ENCODE peak calls at places on chromosome 16, in seven cellular contexts. E is progenitor cell of endocrine pancreas; H is mucosa of gallbladder; X is AG10803; U is stimulated activated CD8-positive, alpha-beta memory T cell treated with anti-CD3 and anti-CD28 coated beads, Interleukin-7, amount 100 ng/mL, for 1 hour; P is glutamatergic neuron; A is NCI-H226. I is an unnamed sample.

GRCh38 chr16:24452724-24453123 is 86.6 kb upstream of the RBBP6 start:
- DNase-seq in A (no peak), X (no peak), E (no peak), P (no peak), H (no peak), U (no peak), I (no peak)

GRCh38 chr16:24701521-24701951 is 27.9 kb upstream of the TNRC6A start:
- DNase-seq in H (no peak), X (peak), P (no peak), U (no peak), E (no peak), A (peak), I (no peak)

GRCh38 chr16:49651980-49652379 is 203.9 kb downstream of the ZNF423 start:
- DNase-seq in P (no peak), U (no peak), X (no peak), A (no peak), E (no peak), H (no peak), I (no peak)

GRCh38 chr16:50273888-50274770 is 7.8 kb downstream of the ADCY7 start:
- DNase-seq in E (no peak), H (no peak), P (no peak), X (no peak), A (no peak), U (peak), I (no peak)

GRCh38 chr16:14109077-14109775 is 38.1 kb downstream of the MRTFB start:
- DNase-seq in X (no peak), U (no peak), H (no peak), P (no peak), E (no peak), A (no peak), I (no peak)

GRCh38 chr16:81588326-81589081 is 143.9 kb downstream of the CMIP start:
- DNase-seq in A (no peak), U (no peak), P (no peak), X (no peak), E (no peak), H (no peak), I (no peak)

GRCh38 chr16:14302399-14303181 is 231.5 kb downstream of the MRTFB start:
- DNase-seq in U (no peak), P (peak), E (peak), A (peak), X (no peak), H (no peak), I (peak)

GRCh38 chr16:19073344-19073743 is 5.9 kb downstream of the COQ7 start:
- DNase-seq in P (no peak), A (no peak), U (no peak), X (no peak), H (no peak), E (no peak), I (no peak)

GRCh38 chr16:87645802-87646201 is 43.5 kb downstream of the JPH3 start:
- DNase-seq in U (no peak), H (no peak), X (no peak), P (no peak), E (no peak), A (no peak), I (no peak)

GRCh38 chr16:64182985-64183384 is 938.9 kb downstream of the CDH11 start:
- DNase-seq in P (no peak), H (no peak), A (no peak), E (no peak), U (no peak), X (peak), I (no peak)

GRCh38 chr16:73071131-73071940 is 23.4 kb upstream of the ZFHX3 start:
- DNase-seq in X (no peak), E (peak), U (no peak), A (no peak), H (peak), P (peak), I (no peak)

GRCh38 chr16:2216330-2216729 is 1.7 kb upstream of the PGP start:
- DNase-seq in H (no peak), X (no peak), P (no peak), U (no peak), A (no peak), E (no peak), I (no peak)

GRCh38 chr16:78976212-78976611 is 624.3 kb downstream of the MAF start:
- DNase-seq in A (no peak), H (no peak), P (no peak), E (no peak), U (no peak), X (no peak), I (no peak)

GRCh38 chr16:6684076-6684673 is 648.5 kb upstream of the RBFOX1 start:
- DNase-seq in E (no peak), A (no peak), X (no peak), H (no peak), P (peak), U (no peak), I (peak)

GRCh38 chr16:4365014-4365406 is 6.6 kb upstream of the VASN start:
- DNase-seq in A (no peak), U (no peak), X (no peak), P (no peak), H (no peak), E (no peak), I (no peak)

GRCh38 chr16:56848955-56849689 is 15.9 kb upstream of the SLC12A3 start:
- DNase-seq in P (no peak), A (peak), E (no peak), H (no peak), U (no peak), X (peak), I (no peak)

GRCh38 chr16:85183564-85183963 is 71.3 kb upstream of the CIBAR2 start:
- DNase-seq in P (no peak), H (no peak), X (no peak), A (no peak), E (no peak), U (no peak), I (no peak)

GRCh38 chr16:50309527-50310307 is 43.4 kb downstream of the ADCY7 start:
- DNase-seq in P (no peak), H (no peak), E (no peak), A (no peak), U (no peak), X (no peak), I (peak)

GRCh38 chr16:3182608-3183444 is 5.2 kb upstream of the OR1F1 start:
- DNase-seq in P (peak), X (peak), H (no peak), E (no peak), A (peak), U (no peak), I (peak)

GRCh38 chr16:56744996-56745640 is 15.2 kb downstream of the NUP93 start:
- DNase-seq in P (no peak), E (no peak), A (no peak), H (no peak), U (no peak), X (no peak), I (no peak)

GRCh38 chr16:75868636-75869389 is 142.5 kb upstream of the CPHXL start:
- DNase-seq in X (no peak), U (no peak), A (no peak), H (no peak), P (no peak), E (no peak), I (no peak)

GRCh38 chr16:65069766-65070165 is 52.1 kb downstream of the CDH11 start:
- DNase-seq in H (no peak), X (peak), P (no peak), A (no peak), U (no peak), E (no peak), I (no peak)

GRCh38 chr16:60811051-60811608 is 1225.1 kb downstream of the CDH8 start:
- DNase-seq in H (no peak), X (peak), A (no peak), U (no peak), E (no peak), P (no peak), I (no peak)

GRCh38 chr16:68116256-68116853 is 31.2 kb downstream of the NFATC3 start:
- DNase-seq in A (no peak), E (no peak), H (no peak), P (no peak), U (no peak), X (peak), I (peak)

GRCh38 chr16:56953006-56953405 is 8.7 kb upstream of the CETP start:
- DNase-seq in A (no peak), U (no peak), E (no peak), X (no peak), H (no peak), P (no peak), I (no peak)

GRCh38 chr16:23330161-23330560 is 28.1 kb downstream of the SCNN1B start:
- DNase-seq in H (no peak), P (no peak), U (no peak), A (no peak), X (no peak), E (no peak), I (no peak)

GRCh38 chr16:66223176-66223780 is 143.2 kb upstream of the CDH5 start:
- DNase-seq in P (no peak), A (no peak), H (no peak), X (peak), U (no peak), E (no peak), I (no peak)

I was measured in D341Med.